ENCODE peak calls at places on chromosome 5, in four cellular contexts. W is HEK293T, B is HepG2, R is K562. Q is an unnamed sample.

GRCh38 chr5:5492087-5492933 is 69.8 kb downstream of the ICE1 start:
- DNase-seq in W (peak; percentile 51), B (peak; percentile 54), R (peak; percentile 81), Q (peak; percentile 25)

GRCh38 chr5:76082790-76083554 is at the start of gene SV2C:
- DNase-seq in B (no peak), R (no peak), W (peak; percentile 47), Q (no peak)

GRCh38 chr5:79853676-79854418 is 137.2 kb downstream of the MTX3 start:
- DNase-seq in R (peak; percentile 44), B (peak; percentile 3), W (no peak), Q (no peak)

GRCh38 chr5:66440202-66440680 is 156.0 kb upstream of the MAST4 start:
- DNase-seq in W (no peak), R (no peak), B (no peak), Q (no peak)

GRCh38 chr5:6937675-6938074 is 224.4 kb downstream of the TENT4A start:
- DNase-seq in R (no peak), B (no peak), W (no peak), Q (no peak)

GRCh38 chr5:139881145-139881733 is 85.6 kb downstream of the PSD2 start:
- DNase-seq in W (peak; percentile 12), R (no peak), B (no peak), Q (no peak)

GRCh38 chr5:119022017-119022745 is 33.8 kb upstream of the DTWD2 start:
- DNase-seq in B (no peak), W (peak; percentile 22), R (peak; percentile 32), Q (no peak)

GRCh38 chr5:55577353-55578060 is 42.7 kb upstream of the PLPP1 start:
- DNase-seq in R (no peak), W (no peak), B (no peak), Q (no peak)

GRCh38 chr5:10283927-10284635 is 23.6 kb downstream of the CMBL start:
- DNase-seq in B (peak; percentile 55), R (peak; percentile 94), W (peak; percentile 82), Q (peak; percentile 40)

GRCh38 chr5:105685884-105686283 is 1984.9 kb downstream of the EFNA5 start:
- DNase-seq in R (no peak), B (no peak), W (no peak), Q (no peak)

GRCh38 chr5:126386146-126386545 is 37.1 kb upstream of the GRAMD2B start:
- DNase-seq in B (no peak), R (no peak), W (no peak), Q (no peak)

GRCh38 chr5:58452566-58453258 is 7.2 kb downstream of the PLK2 start:
- DNase-seq in R (no peak), B (no peak), W (no peak), Q (no peak)
- TF ChIP-seq TARDBP in R (no peak), B (no peak), W (no peak), Q (no peak)

GRCh38 chr5:109594217-109594616 is 95.5 kb upstream of the MAN2A1 start:
- DNase-seq in B (no peak), R (no peak), W (no peak), Q (no peak)

GRCh38 chr5:109589239-109589638 is 100.5 kb upstream of the MAN2A1 start:
- DNase-seq in B (no peak), R (no peak), W (no peak), Q (no peak)

GRCh38 chr5:109588281-109589035 is 101.3 kb upstream of the MAN2A1 start:
- DNase-seq in R (no peak), W (no peak), B (no peak), Q (no peak)

GRCh38 chr5:109590799-109591198 is 98.9 kb upstream of the MAN2A1 start:
- DNase-seq in B (no peak), R (no peak), W (no peak), Q (no peak)

DNA sequence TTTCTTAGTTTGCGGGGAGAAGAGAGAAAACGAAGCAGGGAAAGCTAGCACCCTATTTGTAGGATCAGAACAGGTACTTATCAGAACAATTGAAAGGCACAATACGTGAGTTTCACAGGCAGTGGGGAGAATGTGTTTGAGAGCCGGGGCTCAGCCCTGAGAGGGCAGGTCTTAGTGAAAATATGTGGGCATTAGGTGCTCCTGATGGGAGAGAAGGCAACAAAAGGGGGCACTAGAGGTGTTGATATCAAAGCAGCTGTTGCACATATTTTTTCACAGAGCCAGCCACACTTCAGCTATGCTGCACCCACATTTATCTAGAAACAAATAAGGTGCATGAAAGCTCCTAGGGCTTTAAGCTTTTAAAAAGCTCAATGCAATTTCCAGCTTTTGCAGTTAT is 99.7 kb upstream of the MAN2A1 start:
- DNase-seq in W (no peak), B (no peak), R (no peak), Q (no peak)
- TF ChIP-seq TARDBP in W (no peak), B (no peak), R (no peak), Q (no peak)

DNA sequence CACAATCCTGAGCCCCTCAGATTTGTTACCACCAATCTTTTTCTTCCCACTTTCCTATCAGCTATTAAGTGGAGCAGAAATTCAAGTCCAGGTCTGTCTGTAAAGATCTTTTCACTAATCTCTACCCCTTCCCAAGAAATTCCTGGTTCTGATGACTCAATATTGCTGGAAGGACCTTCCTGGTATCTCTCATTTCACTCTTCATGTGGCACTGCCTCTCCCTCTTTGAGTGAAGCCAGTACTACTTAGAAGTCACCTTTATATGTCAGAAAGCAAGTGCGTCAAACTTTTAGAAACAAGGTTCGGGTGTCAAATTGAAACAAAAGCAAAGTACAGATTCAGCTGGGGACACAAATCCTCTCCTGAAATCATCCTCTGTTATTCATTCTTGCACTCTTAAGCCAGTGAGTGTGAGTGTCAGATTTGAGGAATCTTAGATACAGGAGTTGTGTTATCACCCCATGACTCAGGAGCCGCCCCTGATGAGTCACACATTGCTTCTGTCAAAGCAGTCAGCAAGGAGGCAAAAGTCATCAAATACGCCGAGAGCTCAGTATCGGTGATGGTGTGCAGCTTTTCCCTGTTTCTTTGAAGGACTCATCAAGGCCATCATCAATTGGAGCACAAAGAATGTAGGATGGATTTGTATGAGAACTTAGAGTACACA is 313.0 kb downstream of the CETN3 start:
- DNase-seq in R (peak; percentile 48), B (peak; percentile 10), W (peak; percentile 12), Q (no peak)
- TF ChIP-seq TARDBP in R (no peak), B (no peak), W (no peak), Q (no peak)

DNA sequence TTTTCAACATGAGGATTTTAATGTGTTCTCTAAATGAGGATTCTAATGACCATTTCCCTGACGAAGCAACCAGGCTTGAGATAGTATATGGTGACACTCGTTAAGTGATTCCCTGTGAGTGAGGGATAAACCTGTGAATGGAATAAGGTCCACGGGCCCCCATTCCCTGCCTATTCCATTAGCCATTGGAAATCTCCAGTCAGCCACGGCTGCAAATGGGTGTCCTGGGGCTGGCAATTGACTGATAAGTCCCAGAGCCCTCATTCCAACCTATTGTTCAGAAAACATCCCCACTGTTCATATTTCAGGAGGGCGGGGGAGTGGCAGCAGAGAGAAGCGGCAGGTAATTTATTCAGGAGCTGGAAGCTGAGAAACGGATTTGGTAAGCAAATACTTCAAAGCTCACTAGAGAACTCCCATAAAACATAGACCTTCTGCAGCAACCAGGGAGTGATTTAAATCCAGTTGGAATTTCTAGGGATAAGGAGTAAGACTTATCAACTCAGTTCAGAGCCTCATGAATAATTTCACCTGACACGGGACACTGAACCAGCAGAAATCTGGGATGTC is 42.0 kb downstream of the TMEM174 start:
- DNase-seq in B (no peak), R (no peak), W (no peak), Q (no peak)
- TF ChIP-seq TARDBP in B (no peak), R (no peak), W (no peak), Q (no peak)

GRCh38 chr5:122119205-122119604 is 10.1 kb upstream of the ZNF474 start:
- DNase-seq in W (no peak), B (no peak), R (no peak), Q (no peak)

GRCh38 chr5:122120957-122121356 is 8.4 kb upstream of the ZNF474 start:
- DNase-seq in R (peak; percentile 31), B (no peak), W (no peak), Q (no peak)

GRCh38 chr5:122120493-122120892 is 8.9 kb upstream of the ZNF474 start:
- DNase-seq in W (no peak), B (no peak), R (no peak), Q (no peak)

GRCh38 chr5:122124766-122125165 is 4.6 kb upstream of the ZNF474 start:
- DNase-seq in R (no peak), W (no peak), B (no peak), Q (no peak)

GRCh38 chr5:122121782-122122465 is 7.4 kb upstream of the ZNF474 start:
- DNase-seq in W (no peak), R (peak; percentile 83), B (no peak), Q (no peak)
- TF ChIP-seq TARDBP in W (no peak), R (no peak), B (no peak), Q (no peak)